ENCODE peak calls at places on chromosome 12, in nine cellular contexts. Y is Caki2; D is progenitor cell of endocrine pancreas; O is amniotic stem cell; A is brain microvascular endothelial cell; Q is stimulated activated CD4-positive, alpha-beta T cell treated with anti-CD3 and anti-CD28 coated beads, Interleukin-4, amount 100 ng/mL, for 1 hour; X is HS-5; W is GM04503; R is kidney tubule cell. Z is an unnamed sample.

GRCh38 chr12:17235996-17236395 is 630.0 kb upstream of the LMO3 start:
- DNase-seq in R (no peak), Q (no peak), Y (no peak), D (no peak), O (no peak), X (no peak), A (no peak), W (no peak), Z (no peak)

GRCh38 chr12:52645120-52645761 is 6.8 kb downstream of the KRT2 start:
- DNase-seq in D (no peak), W (no peak), R (no peak), A (no peak), X (no peak), O (no peak), Y (no peak), Q (no peak), Z (no peak)

GRCh38 chr12:131747276-131747675 is 36.4 kb downstream of the SFSWAP start:
- DNase-seq in A (no peak), W (no peak), D (no peak), X (no peak), Y (no peak), R (no peak), O (no peak), Q (no peak), Z (no peak)

GRCh38 chr12:129844662-129845061 is 59.2 kb downstream of the TMEM132D start:
- DNase-seq in R (peak; percentile 67), A (peak; percentile 61), O (peak; percentile 36), W (no peak), X (peak; percentile 26), Q (no peak), Y (no peak), D (no peak), Z (no peak)

GRCh38 chr12:54389139-54389508 is 4.6 kb upstream of the ZNF385A start:
- DNase-seq in Y (no peak), D (no peak), X (no peak), A (no peak), R (no peak), W (no peak), O (no peak), Q (no peak), Z (no peak)

GRCh38 chr12:133202493-133203343 is 21.4 kb downstream of the ZNF268 start:
- DNase-seq in X (no peak), D (no peak), Y (peak; percentile 39), A (no peak), W (no peak), O (no peak), Q (no peak), R (no peak), Z (no peak)

GRCh38 chr12:88458327-88458726 is 121.9 kb downstream of the KITLG start:
- DNase-seq in R (no peak), D (no peak), Y (no peak), O (no peak), W (no peak), Q (no peak), X (no peak), A (no peak), Z (no peak)

GRCh38 chr12:21073822-21074460 is 57.1 kb upstream of the SLCO1B1 start:
- DNase-seq in Y (no peak), R (peak; percentile 29), O (no peak), A (peak; percentile 99), D (no peak), X (peak; percentile 97), W (no peak), Q (no peak), Z (no peak)

GRCh38 chr12:95336387-95337067 is 118.9 kb downstream of the VEZT start:
- DNase-seq in X (no peak), A (peak; percentile 87), O (peak; percentile 48), R (peak; percentile 79), Q (no peak), D (peak; percentile 51), W (no peak), Y (peak; percentile 52), Z (peak; percentile 60)

GRCh38 chr12:22190-22529 is 44.4 kb upstream of the IQSEC3 start:
- DNase-seq in Y (no peak), Q (no peak), W (no peak), X (no peak), D (no peak), O (no peak), R (peak; percentile 1), A (no peak), Z (peak; percentile 7)

GRCh38 chr12:108423486-108423885 is 84.4 kb upstream of the CMKLR1 start:
- DNase-seq in Y (no peak), O (no peak), W (no peak), R (no peak), Q (no peak), A (no peak), X (no peak), D (no peak), Z (no peak)

GRCh38 chr12:29164477-29165163 is 15.5 kb downstream of the FAR2 start:
- DNase-seq in A (peak; percentile 58), W (peak; percentile 60), R (peak; percentile 74), D (no peak), O (peak; percentile 14), X (no peak), Y (peak; percentile 12), Q (no peak), Z (peak; percentile 74)

Z was measured in SW480.